ENCODE peak calls at places on chromosomes 7 and 10, in eight cellular contexts. U is Peyer's patch, Z is right lobe of liver, Y is fibroblast of mammary gland, T is esophagus squamous epithelium, I is cardiac muscle cell, P is fibroblast of the aortic adventitia, K is endothelial cell of umbilical vein. X is an unnamed sample.

GRCh38 chr7:2417981-2418481 is 14.6 kb downstream of the CHST12 start:
- DNase-seq in U (no peak), Z (no peak), Y (peak; percentile 59), T (no peak), I (no peak), P (peak; percentile 65), K (no peak), X (no peak)

GRCh38 chr7:106015586-106016218 is 52.6 kb downstream of the CDHR3 start:
- DNase-seq in U (no peak), Z (no peak), Y (no peak), T (no peak), I (no peak), P (peak; percentile 7), K (no peak), X (no peak)

GRCh38 chr7:50334341-50334994 is 30.0 kb downstream of the IKZF1 start:
- DNase-seq in U (no peak), Z (no peak), Y (no peak), T (no peak), I (no peak), P (no peak), K (no peak), X (no peak)

GRCh38 chr7:68868975-68869374 is 729.3 kb upstream of the AUTS2 start:
- DNase-seq in U (no peak), Z (no peak), Y (no peak), T (no peak), I (no peak), P (no peak), K (no peak), X (no peak)

GRCh38 chr10:29189272-29189671 is 99.6 kb upstream of the LYZL1 start:
- DNase-seq in U (no peak), Z (no peak), Y (peak; percentile 62), T (no peak), I (no peak), P (peak; percentile 90), K (no peak), X (no peak)

GRCh38 chr10:60236869-60237524 is 152.7 kb downstream of the ANK3 start:
- DNase-seq in U (peak; percentile 79), Z (peak; percentile 52), Y (peak; percentile 67), T (peak; percentile 5), I (no peak), P (peak; percentile 52), K (peak; percentile 44), X (peak; percentile 56)

GRCh38 chr7:13860734-13861133 is 128.7 kb downstream of the ETV1 start:
- DNase-seq in U (no peak), Z (no peak), Y (no peak), T (no peak), I (no peak), P (no peak), K (no peak), X (no peak)

GRCh38 chr7:116766881-116767280 is 94.9 kb downstream of the MET start:
- DNase-seq in U (no peak), Z (peak; percentile 61), Y (no peak), T (no peak), I (no peak), P (no peak), K (no peak), X (no peak)

GRCh38 chr10:79344502-79345195 is 2.6 kb upstream of the PPIF start:
- DNase-seq in U (no peak), Z (no peak), Y (no peak), T (no peak), I (no peak), P (no peak), K (no peak), X (no peak)

GRCh38 chr10:52019656-52020055 is 294.4 kb upstream of the DKK1 start:
- DNase-seq in U (no peak), Z (no peak), Y (no peak), T (no peak), I (no peak), P (no peak), K (no peak), X (no peak)

GRCh38 chr7:117963278-117964184 is 90.3 kb upstream of the CTTNBP2 start:
- DNase-seq in U (no peak), Z (no peak), Y (no peak), T (no peak), I (no peak), P (no peak), K (no peak), X (no peak)

GRCh38 chr7:105454058-105454739 is 65.5 kb upstream of the SRPK2 start:
- DNase-seq in U (no peak), Z (no peak), Y (peak; percentile 73), T (no peak), I (no peak), P (peak; percentile 80), K (no peak), X (no peak)

GRCh38 chr10:88082391-88082790 is 219.0 kb downstream of the PTEN start:
- DNase-seq in U (no peak), Z (no peak), Y (no peak), T (no peak), I (no peak), P (no peak), K (no peak), X (no peak)

GRCh38 chr10:55232553-55232952 is 431.5 kb upstream of the PCDH15 start:
- DNase-seq in U (no peak), Z (no peak), Y (no peak), T (no peak), I (no peak), P (no peak), K (no peak), X (no peak)

GRCh38 chr7:137952406-137952805 is 49.5 kb downstream of the CREB3L2 start:
- DNase-seq in U (no peak), Z (no peak), Y (no peak), T (no peak), I (no peak), P (no peak), K (no peak), X (no peak)

GRCh38 chr10:73641272-73642060 is at the start of gene MYOZ1:
- DNase-seq in U (no peak), Z (no peak), Y (no peak), T (no peak), I (peak; percentile 22), P (no peak), K (no peak), X (no peak)

GRCh38 chr7:65037740-65038678 is 31.5 kb upstream of the ERV3-1 start:
- DNase-seq in U (peak; percentile 89), Z (peak; percentile 97), Y (peak; percentile 84), T (peak; percentile 59), I (peak; percentile 94), P (peak; percentile 84), K (peak; percentile 92), X (peak; percentile 98)

GRCh38 chr7:128266891-128267839 is 26.1 kb downstream of the LEP start:
- DNase-seq in U (no peak), Z (no peak), Y (peak; percentile 59), T (no peak), I (peak; percentile 17), P (peak; percentile 78), K (no peak), X (peak; percentile 92)
- TF ChIP-seq CTCF in U (no peak), Z (no peak), Y (no peak), T (no peak), I (peak; percentile 27), P (no peak), K (no peak), X (no peak)

GRCh38 chr7:151875862-151876111 is 1.1 kb downstream of the PRKAG2 start:
- DNase-seq in U (no peak), Z (no peak), Y (peak; percentile 24), T (peak; percentile 35), I (no peak), P (peak; percentile 18), K (no peak), X (no peak)

GRCh38 chr7:151880688-151881087 is 3.8 kb upstream of the PRKAG2 start:
- DNase-seq in U (no peak), Z (no peak), Y (no peak), T (no peak), I (no peak), P (no peak), K (no peak), X (peak; percentile 43)

GRCh38 chr7:151876899-151877777 is at the start of gene PRKAG2:
- DNase-seq in U (peak; percentile 77), Z (peak; percentile 89), Y (peak; percentile 15), T (peak; percentile 54), I (peak; percentile 62), P (peak; percentile 25), K (peak; percentile 40), X (peak; percentile 92)

GRCh38 chr7:151876112-151876898 is 610 bp downstream of the PRKAG2 start:
- DNase-seq in U (peak; percentile 81), Z (peak; percentile 95), Y (peak; percentile 5), T (no peak), I (peak; percentile 80), P (peak; percentile 10), K (peak; percentile 37), X (peak; percentile 93)

DNA sequence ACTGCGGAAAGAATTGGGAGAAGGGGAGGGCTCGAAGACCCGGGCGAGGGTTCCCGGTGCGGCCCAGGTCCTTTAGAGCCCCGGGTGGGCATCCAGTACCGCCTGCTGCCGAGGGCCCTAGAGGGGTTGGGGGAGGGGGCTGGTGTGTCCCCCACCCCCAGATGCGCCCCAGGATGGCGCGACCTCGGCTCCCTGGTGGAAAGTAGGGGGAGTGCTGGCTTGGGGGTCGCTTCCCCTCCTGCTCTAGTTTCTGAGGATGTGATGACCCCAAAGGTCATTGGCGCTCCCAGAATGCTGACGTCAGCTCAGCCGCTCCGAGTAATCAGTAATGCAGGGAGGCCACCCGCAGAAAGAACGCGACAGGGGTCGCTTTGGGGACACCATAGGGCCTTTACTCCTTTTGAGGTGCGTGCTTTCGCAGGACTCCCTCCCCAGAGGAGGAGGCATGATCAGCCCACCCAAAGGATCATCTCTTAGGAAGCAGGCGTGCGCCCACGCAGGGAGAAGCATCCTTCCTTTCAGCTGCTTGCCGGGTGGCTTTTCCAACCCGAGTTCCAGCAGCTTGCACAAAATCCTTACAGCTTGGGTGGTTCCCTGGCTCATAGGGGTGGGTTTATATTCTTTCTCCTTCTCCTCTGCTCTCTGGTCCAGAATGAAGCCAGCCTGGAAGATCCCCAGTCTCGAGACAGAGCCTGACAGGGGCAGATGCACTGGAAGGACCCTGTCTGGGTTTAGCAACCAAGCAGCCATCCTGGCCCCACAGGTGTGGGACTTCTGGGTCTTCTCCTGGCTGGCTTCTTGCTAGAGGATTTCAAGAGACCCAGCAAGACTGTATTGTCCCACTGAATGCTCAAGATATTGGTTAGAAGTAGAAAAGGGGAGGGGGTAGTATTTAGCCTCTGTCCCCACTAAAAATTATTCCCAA is 1.3 kb upstream of the PRKAG2 start:
- DNase-seq in U (no peak), Z (peak; percentile 67), Y (no peak), T (no peak), I (no peak), P (no peak), K (no peak), X (no peak)
- H3K4me3 ChIP-seq in U (peak overlapping the region; percentile 85), Z (peak overlapping the region; percentile 98), Y (no peak overlapping the region), T (peak overlapping the region; percentile 85), I (peak overlapping the region; percentile 49), P (no peak overlapping the region), K (no peak overlapping the region), X (no peak overlapping the region)

DNA sequence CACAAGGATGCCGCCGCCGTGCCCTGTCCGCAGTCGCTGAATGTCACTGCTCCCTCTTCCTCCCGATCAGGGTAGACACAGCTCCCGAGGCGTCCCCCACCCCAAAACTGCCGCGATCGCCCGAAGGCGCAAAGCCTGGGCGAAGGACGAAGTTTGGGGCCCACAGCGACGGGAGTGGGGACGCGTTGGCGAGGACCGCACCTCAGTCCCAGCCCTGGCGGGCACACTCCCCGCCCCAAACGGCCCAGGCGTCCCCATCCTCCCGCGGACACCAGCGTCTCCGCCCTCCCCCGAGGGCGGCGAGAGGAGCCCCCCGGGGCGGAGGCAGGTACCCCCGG is 1.4 kb upstream of the KAT6B start:
- DNase-seq in U (no peak), Z (peak; percentile 64), Y (no peak), T (no peak), I (peak; percentile 52), P (no peak), K (peak; percentile 32), X (peak; percentile 89)
- TF ChIP-seq CTCF in U (no peak), Z (no peak), Y (no peak), T (no peak), I (no peak), P (no peak), K (no peak), X (no peak)

GRCh38 chr7:1060315-1061080 is 16.2 kb downstream of the GPR146 start:
- DNase-seq in U (no peak), Z (peak; percentile 79), Y (no peak), T (no peak), I (peak; percentile 47), P (no peak), K (peak; percentile 63), X (peak; percentile 85)
- H3K4me3 ChIP-seq in U (no peak overlapping the region), Z (no peak overlapping the region), Y (no peak overlapping the region), T (peak overlapping the region; percentile 39), I (peak overlapping the region; percentile 13), P (no peak overlapping the region), K (no peak overlapping the region), X (no peak overlapping the region)

X was measured in kidney.